ENCODE peak calls at places on chromosomes 3 and 15, in eight cellular contexts. E, Y, D, X, L, H, V and A are unnamed samples.

GRCh38 chr3:39260957-39261356 is 18.9 kb downstream of the CX3CR1 start:
- DNase-seq in X (peak), H (no peak), D (peak), V (peak), L (peak), Y (peak), E (peak), A (no peak)

GRCh38 chr3:185176756-185177359 is 24.0 kb upstream of the C3orf70 start:
- DNase-seq in H (peak), Y (no peak), L (no peak), D (no peak), V (no peak), X (no peak), E (no peak), A (no peak)

GRCh38 chr15:46543626-46544025 is 908.8 kb downstream of the SQOR start:
- DNase-seq in Y (no peak), D (no peak), X (no peak), L (no peak), H (no peak), V (no peak), E (no peak), A (no peak)

GRCh38 chr15:76285241-76285825 is 25.9 kb downstream of the ETFA start:
- DNase-seq in D (no peak), V (no peak), E (peak), L (no peak), X (no peak), H (no peak), Y (no peak), A (no peak)

GRCh38 chr15:70376929-70377691 is 279.4 kb upstream of the TLE3 start:
- DNase-seq in H (peak), L (peak), X (no peak), V (no peak), E (peak), D (peak), Y (no peak), A (no peak)

GRCh38 chr3:125381314-125381713 is 6.2 kb upstream of the ZNF148 start:
- DNase-seq in E (peak), V (no peak), L (no peak), D (no peak), Y (no peak), X (no peak), H (no peak), A (no peak)

GRCh38 chr3:160221019-160221418 is 4.2 kb upstream of the C3orf80 start:
- DNase-seq in V (no peak), Y (no peak), L (no peak), D (no peak), E (no peak), H (no peak), X (no peak), A (no peak)

GRCh38 chr3:32432045-32432710 is 40.5 kb downstream of the CMTM7 start:
- DNase-seq in Y (no peak), D (no peak), X (no peak), H (no peak), V (no peak), L (no peak), E (no peak), A (no peak)

GRCh38 chr3:190064112-190064511 is 56.6 kb downstream of the P3H2 start:
- DNase-seq in X (no peak), L (no peak), V (no peak), Y (no peak), D (peak), H (no peak), E (peak), A (no peak)

GRCh38 chr15:52464478-52464877 is 64.2 kb downstream of the MYO5A start:
- DNase-seq in V (no peak), D (no peak), H (no peak), X (no peak), L (no peak), Y (no peak), E (no peak), A (no peak)

GRCh38 chr3:184676927-184677326 is 34.9 kb downstream of the MAGEF1 start:
- DNase-seq in H (no peak), Y (no peak), X (no peak), L (no peak), V (no peak), E (no peak), D (no peak), A (no peak)

GRCh38 chr3:60792287-60792852 is 458.9 kb downstream of the FHIT start:
- DNase-seq in V (no peak), E (no peak), Y (no peak), H (no peak), L (no peak), D (no peak), X (no peak), A (no peak)

GRCh38 chr15:70049115-70049514 is 48.6 kb downstream of the TLE3 start:
- DNase-seq in D (no peak), X (no peak), Y (no peak), V (no peak), E (no peak), L (peak), H (no peak), A (no peak)

GRCh38 chr3:54846085-54846484 is 81.8 kb downstream of the LRTM1 start:
- DNase-seq in H (no peak), L (no peak), D (no peak), X (no peak), E (no peak), V (no peak), Y (no peak), A (no peak)

GRCh38 chr15:65525622-65526021 is 4.6 kb upstream of the HACD3 start:
- DNase-seq in E (peak), H (no peak), X (no peak), D (no peak), Y (no peak), L (no peak), V (no peak), A (no peak)

GRCh38 chr3:177333535-177334495 is 136.5 kb upstream of the TBL1XR1 start:
- DNase-seq in D (no peak), Y (no peak), V (no peak), E (no peak), X (no peak), H (no peak), L (no peak), A (no peak)

GRCh38 chr15:83653639-83654378 is at the start of gene ADAMTSL3:
- DNase-seq in Y (no peak), L (peak), X (no peak), D (no peak), E (peak), H (peak), V (peak), A (peak)

GRCh38 chr3:37971467-37971866 is 19.1 kb upstream of the VILL start:
- DNase-seq in L (no peak), E (no peak), H (no peak), X (no peak), Y (no peak), D (no peak), V (no peak), A (no peak)

GRCh38 chr15:67433495-67434099 is 87.3 kb upstream of the C15orf61 start:
- DNase-seq in Y (no peak), E (peak), X (no peak), D (peak), L (peak), V (no peak), H (peak), A (no peak)

GRCh38 chr3:82157952-82158351 is 396.5 kb upstream of the GBE1 start:
- DNase-seq in H (no peak), E (peak), L (no peak), Y (no peak), X (no peak), D (peak), V (no peak), A (no peak)

GRCh38 chr15:85964471-85964870 is 115.2 kb upstream of the AGBL1 start:
- DNase-seq in H (no peak), Y (no peak), V (no peak), L (no peak), E (no peak), X (no peak), D (no peak), A (no peak)

GRCh38 chr15:63836579-63836978 is 2.8 kb upstream of the HERC1 start:
- DNase-seq in V (no peak), D (no peak), H (no peak), Y (no peak), X (no peak), L (no peak), E (no peak), A (no peak)

GRCh38 chr3:61452536-61452991 is 108.8 kb upstream of the PTPRG start:
- DNase-seq in V (no peak), X (no peak), E (peak), H (no peak), Y (no peak), D (no peak), L (no peak), A (no peak)

GRCh38 chr15:100205549-100206295 is 136.1 kb downstream of the ADAMTS17 start:
- DNase-seq in Y (no peak), V (peak), D (no peak), H (no peak), E (no peak), L (no peak), X (no peak), A (no peak)

GRCh38 chr15:100207053-100207452 is 134.7 kb downstream of the ADAMTS17 start:
- DNase-seq in D (no peak), X (no peak), H (peak), Y (no peak), L (no peak), E (no peak), V (no peak), A (no peak)

GRCh38 chr15:100204211-100204610 is 137.6 kb downstream of the ADAMTS17 start:
- DNase-seq in L (no peak), E (no peak), Y (no peak), V (no peak), H (no peak), D (no peak), X (no peak), A (no peak)

GRCh38 chr15:100206643-100207042 is 135.1 kb downstream of the ADAMTS17 start:
- DNase-seq in V (no peak), X (no peak), E (no peak), Y (no peak), D (no peak), H (no peak), L (no peak), A (no peak)

DNA sequence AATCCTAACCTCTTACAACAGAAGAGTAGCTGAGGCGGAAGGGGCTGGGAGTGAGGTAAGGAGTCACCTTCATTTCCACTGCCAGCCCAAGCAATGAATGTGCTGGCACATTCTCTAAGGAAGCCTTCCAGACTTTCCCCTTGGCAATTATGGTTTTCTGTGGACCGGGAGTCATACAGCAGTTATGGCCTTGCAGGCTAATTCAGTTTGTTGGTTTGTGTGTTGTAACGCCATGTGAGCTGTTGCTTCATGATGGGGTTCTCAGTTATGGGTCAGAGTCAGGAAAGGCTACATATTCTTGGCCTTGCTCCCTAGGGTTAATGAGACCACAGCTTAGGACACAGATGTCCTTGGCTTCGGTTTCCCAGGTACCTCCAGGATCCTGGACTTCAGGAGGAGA is 137.0 kb downstream of the ADAMTS17 start:
- DNase-seq in L (no peak), V (no peak), X (no peak), Y (no peak), E (no peak), H (no peak), D (no peak), A (no peak)
- TF ChIP-seq CTCF in L (no peak), V (no peak), X (no peak), Y (no peak), E (no peak), H (no peak), D (no peak), A (no peak)

GRCh38 chr3:43644443-43644842 is 22.6 kb upstream of the ANO10 start:
- DNase-seq in V (no peak), L (no peak), D (no peak), E (no peak), X (no peak), Y (no peak), H (no peak), A (no peak)

GRCh38 chr3:43637702-43638101 is 15.9 kb upstream of the ANO10 start:
- DNase-seq in E (no peak), L (no peak), V (no peak), H (no peak), X (no peak), D (no peak), Y (no peak), A (no peak)

GRCh38 chr3:43632986-43633385 is 11.2 kb upstream of the ANO10 start:
- DNase-seq in E (no peak), L (no peak), D (no peak), H (no peak), Y (no peak), X (no peak), V (no peak), A (no peak)

GRCh38 chr3:43641306-43642114 is 19.7 kb upstream of the ANO10 start:
- DNase-seq in L (no peak), E (no peak), D (no peak), X (no peak), Y (no peak), V (no peak), H (no peak), A (no peak)

DNA sequence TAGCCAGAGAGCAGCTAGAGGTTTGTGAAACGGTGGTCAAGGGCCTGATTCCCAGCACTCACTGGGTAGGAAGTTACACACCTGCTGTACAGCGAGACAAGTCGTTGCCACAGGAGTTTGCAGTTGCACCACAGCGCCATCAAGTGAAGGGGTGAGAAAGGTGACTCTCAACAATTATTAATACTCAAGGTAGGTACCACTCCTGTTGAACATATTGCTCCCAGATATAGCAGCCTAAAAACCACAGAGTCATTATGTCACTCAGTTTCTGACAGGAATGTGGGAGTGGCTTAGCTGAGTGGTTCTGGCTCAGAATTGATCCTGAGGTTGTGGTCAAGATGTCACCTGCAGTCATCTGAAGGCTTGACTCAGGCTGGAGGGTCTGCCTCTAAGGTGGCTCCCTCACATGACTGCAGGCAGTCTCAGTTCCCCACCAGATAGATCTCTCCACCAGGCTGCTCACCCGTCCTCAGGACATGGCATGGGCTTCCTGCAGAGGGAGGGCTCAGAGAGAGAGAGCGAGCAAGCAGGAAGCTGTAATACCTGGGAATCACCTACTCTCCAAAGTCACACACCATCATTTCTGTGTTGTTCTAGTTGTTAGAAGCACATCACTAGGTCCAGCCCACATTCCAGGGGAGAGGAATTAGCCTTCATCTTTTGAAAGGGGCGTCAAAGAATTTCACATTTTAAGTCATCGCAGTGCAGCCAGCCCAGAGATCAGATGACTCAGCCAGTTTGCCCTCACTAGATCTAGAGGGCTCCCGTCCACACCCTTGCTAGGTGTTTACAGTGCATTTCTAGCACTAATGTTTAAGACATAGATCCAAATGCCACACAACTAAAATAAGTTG is 17.0 kb upstream of the ANO10 start:
- DNase-seq in X (peak), L (no peak), V (no peak), D (no peak), H (no peak), E (peak), Y (no peak), A (no peak)
- TF ChIP-seq CTCF in X (no peak), L (no peak), V (peak), D (no peak), H (peak), E (peak), Y (no peak), A (no peak)

DNA sequence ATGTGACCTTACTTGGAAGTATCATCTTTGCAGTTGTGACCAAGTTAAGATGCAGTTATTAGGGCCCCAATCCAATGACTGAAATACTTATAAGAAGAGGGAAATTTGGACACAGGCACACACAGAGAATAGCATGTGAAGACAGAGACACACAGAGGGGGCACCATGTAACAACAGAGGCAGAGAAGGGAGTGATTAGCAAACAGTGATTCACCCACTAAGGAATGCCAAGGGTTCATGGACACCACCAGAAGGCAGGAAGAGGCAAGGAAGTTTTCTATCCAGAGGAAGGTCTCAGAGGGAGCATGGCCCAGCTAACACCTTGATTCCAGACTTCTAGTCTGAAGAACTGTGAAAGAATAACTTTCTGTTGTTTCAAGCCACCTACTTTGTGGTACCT is 25.0 kb downstream of the SIDT1 start:
- DNase-seq in E (peak), V (no peak), H (no peak), D (no peak), X (no peak), L (no peak), Y (no peak), A (no peak)
- TF ChIP-seq CTCF in E (peak), V (no peak), H (no peak), D (no peak), X (no peak), L (no peak), Y (no peak), A (no peak)

GRCh38 chr3:178352300-178353021 is 183.8 kb upstream of the KCNMB2 start:
- DNase-seq in H (no peak), L (no peak), E (peak), X (no peak), V (no peak), D (peak), Y (no peak), A (no peak)
- TF ChIP-seq CTCF in H (no peak), L (no peak), E (no peak), X (no peak), V (no peak), D (no peak), Y (no peak), A (no peak)

GRCh38 chr15:54088837-54089236 is 110.6 kb downstream of the UNC13C start:
- DNase-seq in E (no peak), V (no peak), L (no peak), H (no peak), D (no peak), X (no peak), Y (no peak), A (no peak)

GRCh38 chr15:54083501-54083900 is 105.3 kb downstream of the UNC13C start:
- DNase-seq in H (no peak), D (no peak), Y (no peak), V (no peak), X (no peak), L (no peak), E (no peak), A (no peak)

GRCh38 chr15:54082836-54083492 is 104.7 kb downstream of the UNC13C start:
- DNase-seq in Y (no peak), E (no peak), D (no peak), X (no peak), V (no peak), L (no peak), H (peak), A (peak)
- TF ChIP-seq CTCF in Y (peak), E (peak), D (no peak), X (no peak), V (peak), L (peak), H (peak), A (peak)

DNA sequence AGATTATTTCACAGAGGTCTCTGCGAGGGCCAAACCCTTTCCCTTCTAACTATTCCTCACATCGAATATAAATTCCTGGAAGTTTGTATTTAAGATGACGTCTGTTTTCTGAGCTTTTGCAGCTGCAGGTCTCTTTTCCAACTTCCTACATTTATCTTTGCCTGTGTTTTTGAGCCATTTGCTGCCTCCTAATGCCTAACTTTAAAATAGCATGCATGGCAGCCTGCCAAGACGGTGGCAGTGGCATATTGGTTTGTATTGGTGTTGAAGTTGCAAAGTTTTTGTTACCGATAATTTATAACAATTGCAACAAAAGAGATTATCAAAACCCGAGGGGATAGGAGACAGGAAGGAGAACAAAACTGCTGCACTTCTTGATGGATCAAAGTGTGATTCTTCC is 187.1 kb upstream of the DNAJC19 start:
- DNase-seq in H (peak), E (peak), V (no peak), Y (peak), L (peak), D (no peak), X (no peak), A (no peak)
- TF ChIP-seq CTCF in H (peak), E (peak), V (no peak), Y (peak), L (peak), D (peak), X (peak), A (peak)

GRCh38 chr3:17910922-17911321 is 168.5 kb upstream of the TBC1D5 start:
- DNase-seq in V (no peak), E (no peak), L (no peak), D (no peak), Y (no peak), X (no peak), H (no peak), A (no peak)

GRCh38 chr3:17901893-17902292 is 159.5 kb upstream of the TBC1D5 start:
- DNase-seq in E (no peak), L (no peak), Y (no peak), H (no peak), V (no peak), D (no peak), X (no peak), A (no peak)

GRCh38 chr3:17908399-17909191 is 166.2 kb upstream of the TBC1D5 start:
- DNase-seq in Y (no peak), D (no peak), V (no peak), H (no peak), E (no peak), L (no peak), X (no peak), A (no peak)

DNA sequence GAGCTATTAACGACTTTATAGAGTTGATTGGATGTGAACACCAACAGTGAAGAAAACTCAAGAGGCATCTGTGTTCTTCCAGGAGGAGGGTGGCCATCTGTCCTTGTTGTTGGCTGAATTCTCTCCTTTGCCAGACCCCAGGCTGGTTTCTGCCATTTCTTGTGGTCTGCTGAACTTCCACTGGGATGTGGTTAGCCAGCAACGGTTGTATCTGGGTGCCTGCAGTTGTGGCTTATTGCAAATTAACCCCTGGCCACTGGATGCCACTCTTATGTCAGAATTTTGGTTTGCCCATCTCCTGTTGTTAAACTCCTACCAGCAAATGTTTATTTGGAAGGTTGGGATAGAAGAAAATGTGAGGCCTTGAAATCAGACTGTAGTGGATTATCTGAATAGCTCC is 163.6 kb upstream of the TBC1D5 start:
- DNase-seq in Y (no peak), H (no peak), X (no peak), L (no peak), V (no peak), D (no peak), E (no peak), A (no peak)
- TF ChIP-seq CTCF in Y (no peak), H (no peak), X (no peak), L (no peak), V (no peak), D (no peak), E (no peak), A (no peak)